ENCODE peak calls at places on chromosomes 5 and 9, in seven cellular contexts. One of them, this sample, is unnamed.

GRCh38 chr5:159061186-159061796 is 38.4 kb downstream of the EBF1 start:
- DNase-seq in SK-N-SH: peak
- DNase-seq in GM12891: no peak
- DNase-seq in H1: no peak
- DNase-seq in GM12878: no peak
- DNase-seq in HepG2: no peak
- DNase-seq in K562: peak
- DNase-seq in this sample: no peak

GRCh38 chr5:82222597-82223574 is 55.3 kb downstream of the RPS23 start:
- DNase-seq in SK-N-SH: peak
- DNase-seq in GM12891: no peak
- DNase-seq in H1: no peak
- DNase-seq in GM12878: no peak
- DNase-seq in HepG2: no peak
- DNase-seq in K562: no peak
- DNase-seq in this sample: no peak

GRCh38 chr9:708182-708555 is 133.3 kb upstream of the DMRT1 start:
- DNase-seq in SK-N-SH: no peak
- DNase-seq in GM12891: no peak
- DNase-seq in H1: no peak
- DNase-seq in GM12878: no peak
- DNase-seq in HepG2: no peak
- DNase-seq in K562: no peak
- DNase-seq in this sample: no peak

GRCh38 chr9:76369583-76369982 is 24.6 kb downstream of the RFK start:
- DNase-seq in SK-N-SH: peak
- DNase-seq in GM12891: no peak
- DNase-seq in H1: no peak
- DNase-seq in GM12878: peak
- DNase-seq in HepG2: peak
- DNase-seq in K562: no peak
- DNase-seq in this sample: no peak

GRCh38 chr5:128813317-128813716 is 152.0 kb upstream of the SLC27A6 start:
- DNase-seq in SK-N-SH: no peak
- DNase-seq in GM12891: no peak
- DNase-seq in H1: no peak
- DNase-seq in GM12878: no peak
- DNase-seq in HepG2: no peak
- DNase-seq in K562: no peak
- DNase-seq in this sample: no peak

GRCh38 chr5:133367413-133367812 is 244.9 kb downstream of the FSTL4 start:
- DNase-seq in SK-N-SH: no peak
- DNase-seq in GM12891: no peak
- DNase-seq in H1: no peak
- DNase-seq in GM12878: no peak
- DNase-seq in HepG2: no peak
- DNase-seq in K562: no peak
- DNase-seq in this sample: no peak

GRCh38 chr5:84718377-84718776 is 333.7 kb upstream of the EDIL3 start:
- DNase-seq in SK-N-SH: no peak
- DNase-seq in GM12891: no peak
- DNase-seq in H1: no peak
- DNase-seq in GM12878: no peak
- DNase-seq in HepG2: no peak
- DNase-seq in K562: no peak
- DNase-seq in this sample: no peak

GRCh38 chr5:57986746-57987145 is 473.1 kb downstream of the PLK2 start:
- DNase-seq in SK-N-SH: no peak
- DNase-seq in GM12891: no peak
- DNase-seq in H1: no peak
- DNase-seq in GM12878: no peak
- DNase-seq in HepG2: no peak
- DNase-seq in K562: no peak
- DNase-seq in this sample: no peak

GRCh38 chr9:3332802-3333201 is 193.0 kb downstream of the RFX3 start:
- DNase-seq in SK-N-SH: no peak
- DNase-seq in GM12891: no peak
- DNase-seq in H1: no peak
- DNase-seq in GM12878: no peak
- DNase-seq in HepG2: no peak
- DNase-seq in K562: no peak
- DNase-seq in this sample: no peak

GRCh38 chr9:137222190-137223077 is at the start of gene RNF208:
- DNase-seq in SK-N-SH: peak
- DNase-seq in GM12891: no peak
- DNase-seq in H1: no peak
- DNase-seq in GM12878: no peak
- DNase-seq in HepG2: no peak
- DNase-seq in K562: no peak
- DNase-seq in this sample: no peak

GRCh38 chr9:131095666-131096489 is 453 bp upstream of the AIF1L start:
- DNase-seq in SK-N-SH: peak
- DNase-seq in GM12891: peak
- DNase-seq in H1: peak
- DNase-seq in GM12878: no peak
- DNase-seq in HepG2: peak
- DNase-seq in K562: peak
- DNase-seq in this sample: no peak

GRCh38 chr5:69295088-69295754 is 37.4 kb downstream of the CCDC125 start:
- DNase-seq in SK-N-SH: peak
- DNase-seq in GM12891: no peak
- DNase-seq in H1: no peak
- DNase-seq in GM12878: no peak
- DNase-seq in HepG2: no peak
- DNase-seq in K562: no peak
- DNase-seq in this sample: no peak

GRCh38 chr5:135667662-135668061 is 88.9 kb upstream of the CXCL14 start:
- DNase-seq in SK-N-SH: no peak
- DNase-seq in GM12891: no peak
- DNase-seq in H1: no peak
- DNase-seq in GM12878: no peak
- DNase-seq in HepG2: peak
- DNase-seq in K562: no peak
- DNase-seq in this sample: no peak

GRCh38 chr5:155616779-155617392 is 603.3 kb downstream of the KIF4B start:
- DNase-seq in SK-N-SH: peak
- DNase-seq in GM12891: peak
- DNase-seq in H1: peak
- DNase-seq in GM12878: no peak
- DNase-seq in HepG2: peak
- DNase-seq in K562: peak
- DNase-seq in this sample: peak

GRCh38 chr9:64773491-64773931 is 511.5 kb downstream of the FOXD4L5 start:
- DNase-seq in SK-N-SH: peak
- DNase-seq in GM12891: no peak
- DNase-seq in H1: no peak
- DNase-seq in GM12878: no peak
- DNase-seq in HepG2: no peak
- DNase-seq in K562: peak
- DNase-seq in this sample: no peak

GRCh38 chr5:142426129-142426641 is 101.4 kb upstream of the SPRY4 start:
- DNase-seq in SK-N-SH: no peak
- DNase-seq in GM12891: no peak
- DNase-seq in H1: no peak
- DNase-seq in GM12878: no peak
- DNase-seq in HepG2: no peak
- DNase-seq in K562: no peak
- DNase-seq in this sample: no peak

GRCh38 chr5:115543931-115544370 is 624 bp downstream of the FEM1C start:
- DNase-seq in SK-N-SH: no peak
- DNase-seq in GM12891: no peak
- DNase-seq in H1: no peak
- DNase-seq in GM12878: no peak
- DNase-seq in HepG2: peak
- DNase-seq in K562: no peak
- DNase-seq in this sample: peak
- TF ChIP-seq TAF1 in SK-N-SH: peak
- TF ChIP-seq TAF1 in GM12891: no peak
- TF ChIP-seq TAF1 in H1: no peak
- TF ChIP-seq TAF1 in GM12878: no peak
- TF ChIP-seq TAF1 in HepG2: no peak
- TF ChIP-seq TAF1 in K562: no peak
- TF ChIP-seq TAF1 in this sample: no peak

DNA sequence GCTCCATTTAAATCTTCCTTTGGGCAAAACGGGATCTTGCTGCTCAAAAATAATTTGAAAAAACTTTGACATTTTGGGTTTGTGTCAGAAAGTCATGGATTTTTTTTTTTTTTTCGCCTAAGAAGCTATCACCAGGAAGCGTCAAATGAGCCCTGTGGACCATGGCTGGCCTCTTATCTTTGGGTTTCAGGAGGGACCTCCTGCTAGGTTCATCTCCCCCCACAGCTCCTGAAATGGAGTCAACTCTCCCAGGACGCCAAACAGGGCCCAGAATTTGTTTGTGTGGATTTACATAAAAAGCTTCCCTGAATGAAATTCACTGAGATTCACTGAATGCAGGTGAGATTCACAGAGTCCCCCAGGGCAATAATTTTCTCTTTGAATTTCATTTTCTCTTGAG is 55.4 kb upstream of the GALNT10 start:
- DNase-seq in SK-N-SH: no peak
- DNase-seq in GM12891: no peak
- DNase-seq in H1: no peak
- DNase-seq in GM12878: no peak
- DNase-seq in HepG2: no peak
- DNase-seq in K562: peak
- DNase-seq in this sample: no peak
- TF ChIP-seq POLR2AphosphoS5 in SK-N-SH: no peak
- TF ChIP-seq POLR2AphosphoS5 in GM12891: no peak
- TF ChIP-seq POLR2AphosphoS5 in H1: no peak
- TF ChIP-seq POLR2AphosphoS5 in GM12878: no peak
- TF ChIP-seq POLR2AphosphoS5 in HepG2: no peak
- TF ChIP-seq POLR2AphosphoS5 in K562: no peak
- TF ChIP-seq POLR2AphosphoS5 in this sample: no peak

GRCh38 chr9:13570521-13570974 is 291.1 kb upstream of the MPDZ start:
- DNase-seq in SK-N-SH: no peak
- DNase-seq in GM12891: no peak
- DNase-seq in H1: no peak
- DNase-seq in GM12878: no peak
- DNase-seq in HepG2: no peak
- DNase-seq in K562: no peak
- DNase-seq in this sample: no peak
- TF ChIP-seq TAF1 in SK-N-SH: no peak
- TF ChIP-seq TAF1 in GM12891: no peak
- TF ChIP-seq TAF1 in H1: no peak
- TF ChIP-seq TAF1 in GM12878: no peak
- TF ChIP-seq TAF1 in HepG2: no peak
- TF ChIP-seq TAF1 in K562: no peak
- TF ChIP-seq TAF1 in this sample: no peak

DNA sequence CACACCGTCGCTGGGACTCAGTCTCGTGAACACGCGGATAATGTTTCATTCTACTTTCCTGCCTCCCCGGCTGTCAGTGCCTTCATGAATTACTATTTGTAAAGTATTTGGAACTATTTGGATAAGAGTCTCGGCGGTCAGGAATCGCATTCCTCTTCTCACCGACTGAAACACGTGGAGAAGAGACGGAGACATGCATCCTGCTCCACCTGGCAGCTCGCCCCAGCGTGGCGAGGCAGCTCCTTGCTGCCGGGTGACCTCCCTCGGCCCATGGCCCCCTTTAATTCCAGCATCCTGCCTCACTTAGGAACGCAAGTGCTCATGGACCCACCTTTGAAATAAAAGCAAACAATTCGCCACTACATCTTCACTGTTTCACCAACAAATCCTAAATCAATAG is 23.9 kb downstream of the IRX2 start:
- DNase-seq in SK-N-SH: no peak
- DNase-seq in GM12891: no peak
- DNase-seq in H1: no peak
- DNase-seq in GM12878: no peak
- DNase-seq in HepG2: no peak
- DNase-seq in K562: no peak
- DNase-seq in this sample: no peak
- TF ChIP-seq POLR2AphosphoS5 in SK-N-SH: no peak
- TF ChIP-seq POLR2AphosphoS5 in GM12891: no peak
- TF ChIP-seq POLR2AphosphoS5 in H1: no peak
- TF ChIP-seq POLR2AphosphoS5 in GM12878: no peak
- TF ChIP-seq POLR2AphosphoS5 in HepG2: no peak
- TF ChIP-seq POLR2AphosphoS5 in K562: no peak
- TF ChIP-seq POLR2AphosphoS5 in this sample: no peak

DNA sequence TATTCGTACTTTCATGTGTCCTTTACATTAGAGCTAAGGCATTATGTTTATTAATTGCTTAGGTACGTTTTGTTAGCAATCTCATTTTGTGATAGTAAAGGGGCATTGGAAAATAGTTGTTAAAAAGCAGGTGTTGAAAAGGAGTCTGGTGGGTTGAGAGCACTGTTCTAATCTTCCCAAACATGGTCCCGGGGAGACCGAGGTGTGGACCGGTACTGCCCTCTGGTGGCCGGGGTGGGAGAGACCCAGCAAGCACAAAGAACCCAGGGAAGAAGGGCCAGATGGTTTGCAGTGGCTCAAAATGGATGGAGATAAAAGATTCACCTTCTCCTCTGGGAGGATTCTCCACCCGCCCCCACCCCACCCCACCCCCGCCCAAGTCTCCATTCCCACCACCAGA is 26.1 kb downstream of the IDNK start:
- DNase-seq in SK-N-SH: peak
- DNase-seq in GM12891: peak
- DNase-seq in H1: peak
- DNase-seq in GM12878: no peak
- DNase-seq in HepG2: peak
- DNase-seq in K562: peak
- DNase-seq in this sample: peak
- TF ChIP-seq TAF1 in SK-N-SH: no peak
- TF ChIP-seq TAF1 in GM12891: no peak
- TF ChIP-seq TAF1 in H1: no peak
- TF ChIP-seq TAF1 in GM12878: no peak
- TF ChIP-seq TAF1 in HepG2: no peak
- TF ChIP-seq TAF1 in K562: no peak
- TF ChIP-seq TAF1 in this sample: no peak

GRCh38 chr9:124521142-124521541 is 13.9 kb upstream of the NR5A1 start:
- DNase-seq in SK-N-SH: no peak
- DNase-seq in GM12891: no peak
- DNase-seq in H1: no peak
- DNase-seq in GM12878: no peak
- DNase-seq in HepG2: no peak
- DNase-seq in K562: no peak
- DNase-seq in this sample: no peak
- TF ChIP-seq POLR2AphosphoS5 in SK-N-SH: no peak
- TF ChIP-seq POLR2AphosphoS5 in GM12891: no peak
- TF ChIP-seq POLR2AphosphoS5 in H1: no peak
- TF ChIP-seq POLR2AphosphoS5 in GM12878: no peak
- TF ChIP-seq POLR2AphosphoS5 in HepG2: no peak
- TF ChIP-seq POLR2AphosphoS5 in K562: no peak
- TF ChIP-seq POLR2AphosphoS5 in this sample: no peak

DNA sequence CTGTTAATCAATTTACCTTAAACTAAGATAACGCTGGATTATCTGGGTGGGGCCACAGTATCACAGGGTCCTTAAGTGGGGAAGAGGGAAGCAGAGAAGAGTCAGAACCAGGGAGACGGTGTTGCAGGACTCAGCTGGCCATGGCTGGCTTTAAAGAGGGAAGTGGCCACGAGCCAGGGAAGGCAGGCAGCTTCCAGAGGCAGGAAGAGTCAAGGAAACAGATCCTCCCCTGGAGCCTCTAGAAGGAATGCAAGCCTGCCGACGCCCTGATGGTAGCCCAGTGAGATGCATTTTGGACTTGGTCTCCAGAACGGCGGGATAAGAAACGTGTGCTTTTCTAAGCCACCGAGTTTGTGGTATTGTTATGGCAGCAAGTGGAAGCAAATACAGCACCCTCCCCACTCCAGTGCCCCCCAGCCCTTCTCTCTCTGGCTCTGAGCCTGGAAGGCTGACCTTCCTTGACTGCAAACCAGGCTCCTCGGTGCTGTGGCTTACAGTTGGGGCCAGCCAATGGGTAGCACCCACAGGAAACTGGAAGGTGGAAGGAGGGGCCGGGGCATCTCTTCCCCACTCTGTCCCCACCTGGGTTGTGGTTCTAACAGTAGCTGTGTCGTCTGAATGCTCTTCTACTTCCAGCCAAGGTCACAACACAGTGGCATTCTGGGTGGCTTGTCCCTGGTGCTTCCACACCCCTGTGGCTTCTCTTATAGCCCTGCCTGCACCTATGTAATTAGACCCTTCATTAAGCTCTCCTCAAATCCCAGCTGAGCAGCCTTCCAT is 30.1 kb upstream of the UNC5A start:
- DNase-seq in SK-N-SH: no peak
- DNase-seq in GM12891: no peak
- DNase-seq in H1: peak
- DNase-seq in GM12878: no peak
- DNase-seq in HepG2: no peak
- DNase-seq in K562: no peak
- DNase-seq in this sample: no peak
- TF ChIP-seq TAF1 in SK-N-SH: no peak
- TF ChIP-seq TAF1 in GM12891: no peak
- TF ChIP-seq TAF1 in H1: no peak
- TF ChIP-seq TAF1 in GM12878: no peak
- TF ChIP-seq TAF1 in HepG2: no peak
- TF ChIP-seq TAF1 in K562: no peak
- TF ChIP-seq TAF1 in this sample: no peak

This sample was measured in GM12892.